ENCODE peak calls at places on chromosomes 7 and 10, in nine cellular contexts. P is thoracic aorta; F is neural progenitor cell; D is CD8-positive, alpha-beta memory T cell; I is foreskin keratinocyte; N is body of pancreas; V is IMR-90; R is tibial nerve; L is stomach. S is an unnamed sample.

GRCh38 chr7:99365318-99366141 is 9.0 kb upstream of the ARPC1B start:
- DNase-seq in P (no peak), F (peak; percentile 40), D (peak; percentile 49), I (peak; percentile 49), N (peak; percentile 45), V (no peak), R (no peak), L (peak; percentile 74), S (no peak)

GRCh38 chr10:101285519-101286070 is 56.3 kb upstream of the LBX1 start:
- DNase-seq in P (no peak), F (peak; percentile 71), D (no peak), I (no peak), N (no peak), V (no peak), R (no peak), L (no peak), S (no peak)

GRCh38 chr7:81506609-81507008 is 263.2 kb downstream of the HGF start:
- DNase-seq in P (no peak), F (no peak), D (no peak), I (no peak), N (no peak), V (no peak), R (no peak), L (no peak), S (no peak)

GRCh38 chr10:27240891-27241639 is 468 bp upstream of the ACBD5 start:
- DNase-seq in P (no peak), F (peak; percentile 62), D (no peak), I (peak; percentile 47), N (peak; percentile 15), V (no peak), R (no peak), L (peak; percentile 41), S (no peak)

GRCh38 chr10:33735463-33735862 is 401.0 kb upstream of the NRP1 start:
- DNase-seq in P (no peak), F (no peak), D (no peak), I (peak; percentile 49), N (no peak), V (peak; percentile 24), R (no peak), L (no peak), S (peak; percentile 16)

GRCh38 chr7:1368682-1369571 is 90.3 kb downstream of the MICALL2 start:
- DNase-seq in P (no peak), F (peak; percentile 96), D (peak; percentile 12), I (no peak), N (no peak), V (no peak), R (no peak), L (no peak), S (no peak)

GRCh38 chr10:128078136-128078969 is 47.9 kb downstream of the MKI67 start:
- DNase-seq in P (no peak), F (peak; percentile 63), D (peak; percentile 20), I (no peak), N (no peak), V (peak; percentile 37), R (no peak), L (no peak), S (no peak)

GRCh38 chr10:121490906-121491519 is 107.2 kb downstream of the FGFR2 start:
- DNase-seq in P (no peak), F (no peak), D (no peak), I (no peak), N (no peak), V (no peak), R (no peak), L (no peak), S (no peak)

GRCh38 chr10:26879744-26880143 is 19.0 kb upstream of the ABI1 start:
- DNase-seq in P (no peak), F (no peak), D (no peak), I (no peak), N (peak; percentile 71), V (no peak), R (no peak), L (peak; percentile 61), S (no peak)

GRCh38 chr7:78083466-78084120 is 285.0 kb downstream of the PHTF2 start:
- DNase-seq in P (no peak), F (no peak), D (no peak), I (peak; percentile 59), N (no peak), V (peak; percentile 64), R (no peak), L (no peak), S (no peak)

GRCh38 chr7:70303309-70303708 is 705.0 kb downstream of the AUTS2 start:
- DNase-seq in P (no peak), F (no peak), D (no peak), I (no peak), N (no peak), V (no peak), R (no peak), L (no peak), S (no peak)

GRCh38 chr7:94304878-94305277 is 89.8 kb upstream of the COL1A2 start:
- DNase-seq in P (no peak), F (no peak), D (no peak), I (no peak), N (no peak), V (no peak), R (no peak), L (no peak), S (no peak)
- H3K27ac ChIP-seq in P (peak overlapping the region; percentile 93), F (no peak overlapping the region), D (no peak overlapping the region), I (no peak overlapping the region), N (no peak overlapping the region), V (no peak overlapping the region), R (peak overlapping the region; percentile 42), L (peak overlapping the region; percentile 82), S (no peak overlapping the region)

GRCh38 chr7:134502972-134503371 is 24.4 kb upstream of the AKR1B10 start:
- DNase-seq in P (no peak), F (no peak), D (no peak), I (no peak), N (no peak), V (no peak), R (no peak), L (no peak), S (no peak)
- H3K27ac ChIP-seq in P (no peak overlapping the region), F (no peak overlapping the region), D (no peak overlapping the region), I (no peak overlapping the region), N (no peak overlapping the region), V (no peak overlapping the region), R (no peak overlapping the region), L (no peak overlapping the region), S (peak overlapping the region; percentile 37)

DNA sequence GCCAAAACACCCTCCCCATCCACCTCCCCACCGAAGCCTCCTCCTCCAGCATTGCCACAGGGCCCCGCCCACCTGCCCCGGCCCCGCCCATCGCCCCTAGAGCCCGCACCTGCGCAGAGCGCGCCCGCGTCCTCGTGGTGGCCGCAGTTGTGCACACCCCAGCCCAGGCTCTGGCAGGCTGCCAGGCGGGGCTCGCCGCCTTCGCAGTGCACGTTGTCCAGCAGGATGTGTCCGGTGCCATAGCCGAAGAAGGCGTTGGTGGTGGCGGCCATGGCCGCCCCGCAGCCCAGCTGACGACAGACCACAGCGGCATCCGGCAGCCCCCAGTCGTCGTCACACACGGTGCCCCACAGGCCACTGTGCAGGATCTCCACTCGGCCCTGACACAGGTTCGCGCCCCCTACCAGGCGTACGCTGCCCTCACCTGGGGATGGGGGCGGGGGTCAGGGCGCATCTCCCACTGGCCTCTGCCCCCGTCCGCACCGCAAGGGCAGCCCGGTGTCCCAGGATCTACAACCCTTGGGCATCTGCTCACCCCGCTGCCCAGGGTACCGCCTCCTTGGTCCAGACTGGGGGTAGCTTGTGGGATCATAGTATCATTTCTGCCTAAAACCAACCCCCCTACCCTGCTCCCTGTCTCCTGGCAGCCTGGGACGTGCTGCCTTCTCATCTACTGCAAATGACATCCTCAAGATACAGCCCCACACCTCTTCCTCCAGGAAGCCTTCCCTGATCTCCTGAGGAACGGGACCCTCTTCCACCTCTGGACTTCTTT is 11.9 kb downstream of the SSC4D start:
- DNase-seq in P (peak; percentile 32), F (peak; percentile 51), D (peak; percentile 76), I (peak; percentile 52), N (peak; percentile 87), V (peak; percentile 31), R (peak; percentile 69), L (peak; percentile 83), S (no peak)
- H3K27ac ChIP-seq in P (no peak overlapping the region), F (no peak overlapping the region), D (peak overlapping the region; percentile 48), I (no peak overlapping the region), N (no peak overlapping the region), V (no peak overlapping the region), R (peak overlapping the region; percentile 3), L (peak overlapping the region; percentile 38), S (no peak overlapping the region)

GRCh38 chr10:7473474-7473873 is 62.6 kb upstream of the SFMBT2 start:
- DNase-seq in P (no peak), F (no peak), D (no peak), I (no peak), N (no peak), V (no peak), R (no peak), L (no peak), S (no peak)

GRCh38 chr10:7474388-7474787 is 63.6 kb upstream of the SFMBT2 start:
- DNase-seq in P (no peak), F (no peak), D (no peak), I (no peak), N (no peak), V (no peak), R (no peak), L (no peak), S (no peak)

GRCh38 chr10:7477538-7478334 is 66.9 kb upstream of the SFMBT2 start:
- DNase-seq in P (no peak), F (no peak), D (no peak), I (no peak), N (no peak), V (no peak), R (no peak), L (no peak), S (no peak)

GRCh38 chr10:7475954-7476353 is 65.1 kb upstream of the SFMBT2 start:
- DNase-seq in P (no peak), F (no peak), D (no peak), I (no peak), N (no peak), V (no peak), R (no peak), L (no peak), S (no peak)

DNA sequence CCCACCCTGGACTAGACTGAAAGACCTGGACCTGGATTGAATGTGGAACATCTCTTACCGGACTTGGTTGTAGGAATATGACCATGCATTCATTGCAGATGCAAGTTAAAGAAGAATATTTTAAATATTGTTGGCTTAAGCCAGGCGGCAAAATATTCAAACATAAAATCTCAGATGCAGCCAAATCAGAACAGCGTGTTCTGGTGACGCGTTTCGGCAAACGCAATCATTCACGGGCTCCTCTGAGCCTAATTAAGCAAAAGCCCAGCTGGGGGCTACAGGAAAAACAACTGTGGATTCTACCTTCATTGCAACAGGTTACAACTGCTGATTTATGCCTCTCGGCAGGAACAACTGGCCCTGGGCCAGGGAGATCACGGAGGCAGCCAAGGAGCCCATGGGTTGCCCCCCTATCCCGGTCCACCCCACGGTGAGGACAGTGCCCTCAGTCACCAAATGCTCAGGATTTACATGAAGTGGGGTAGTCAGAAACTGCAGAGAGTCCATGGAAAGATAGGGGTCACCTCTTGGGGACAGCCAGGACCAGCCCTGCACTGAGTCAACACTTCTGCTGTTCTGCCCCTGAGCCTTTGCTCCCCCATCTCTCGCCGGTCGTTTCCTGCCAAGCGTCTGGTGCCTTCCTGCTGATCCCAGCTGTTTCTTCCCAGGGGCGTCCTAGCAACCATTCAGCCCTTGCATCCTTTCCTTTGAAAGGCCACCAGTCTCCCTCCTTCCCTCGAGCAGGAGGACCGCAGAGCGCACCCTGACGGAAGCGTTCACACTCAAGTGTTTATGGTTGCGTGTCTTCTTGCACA is 64.4 kb upstream of the SFMBT2 start:
- DNase-seq in P (no peak), F (peak; percentile 60), D (no peak), I (no peak), N (peak; percentile 40), V (no peak), R (no peak), L (no peak), S (no peak)
- H3K27ac ChIP-seq in P (no peak overlapping the region), F (no peak overlapping the region), D (no peak overlapping the region), I (no peak overlapping the region), N (peak overlapping the region; percentile 34), V (no peak overlapping the region), R (no peak overlapping the region), L (peak overlapping the region; percentile 36), S (no peak overlapping the region)

GRCh38 chr10:123148414-123149161 is 652 bp downstream of the HMX2 start:
- DNase-seq in P (no peak), F (peak; percentile 66), D (no peak), I (no peak), N (no peak), V (no peak), R (no peak), L (no peak), S (no peak)
- H3K27ac ChIP-seq in P (no peak overlapping the region), F (no peak overlapping the region), D (no peak overlapping the region), I (no peak overlapping the region), N (no peak overlapping the region), V (no peak overlapping the region), R (no peak overlapping the region), L (no peak overlapping the region), S (no peak overlapping the region)

S was measured in epithelial cell of prostate.